ENCODE peak calls at places on chromosomes 3 and 15, in seven cellular contexts. One of them, this sample, is unnamed.
A peak's percentile ranks its signal among the peaks of the same experiment; 100 is the strongest.

GRCh38 chr3:71690222-71690821 is 34.9 kb downstream of the EIF4E3 start:
- DNase-seq in stimulated activated CD4-positive, alpha-beta T cell treated with anti-CD3 and anti-CD28 coated beads, TNF-alpha, amount 100 ng/mL, for 4 hours: no peak
- DNase-seq in iris pigment epithelial cell: peak; percentile 88
- DNase-seq in activated naive CD4-positive, alpha-beta T cell treated with Interleukin-2 at 50 U/mL for 16 hours: no peak
- DNase-seq in CD8-positive, alpha-beta memory T cell: no peak
- DNase-seq in AG09319: no peak
- DNase-seq in mammary epithelial cell: peak; percentile 82
- DNase-seq in this sample: no peak

GRCh38 chr15:101140697-101141065 is 111.2 kb downstream of the CHSY1 start:
- DNase-seq in stimulated activated CD4-positive, alpha-beta T cell treated with anti-CD3 and anti-CD28 coated beads, TNF-alpha, amount 100 ng/mL, for 4 hours: no peak
- DNase-seq in iris pigment epithelial cell: no peak
- DNase-seq in activated naive CD4-positive, alpha-beta T cell treated with Interleukin-2 at 50 U/mL for 16 hours: no peak
- DNase-seq in CD8-positive, alpha-beta memory T cell: no peak
- DNase-seq in AG09319: no peak
- DNase-seq in mammary epithelial cell: no peak
- DNase-seq in this sample: no peak

GRCh38 chr3:131526801-131527347 is 24.1 kb upstream of the MRPL3 start:
- DNase-seq in stimulated activated CD4-positive, alpha-beta T cell treated with anti-CD3 and anti-CD28 coated beads, TNF-alpha, amount 100 ng/mL, for 4 hours: no peak
- DNase-seq in iris pigment epithelial cell: peak; percentile 46
- DNase-seq in activated naive CD4-positive, alpha-beta T cell treated with Interleukin-2 at 50 U/mL for 16 hours: no peak
- DNase-seq in CD8-positive, alpha-beta memory T cell: no peak
- DNase-seq in AG09319: peak; percentile 4
- DNase-seq in mammary epithelial cell: peak; percentile 4
- DNase-seq in this sample: peak; percentile 11

GRCh38 chr15:44956388-44956787 is at the start of gene TERB2:
- DNase-seq in stimulated activated CD4-positive, alpha-beta T cell treated with anti-CD3 and anti-CD28 coated beads, TNF-alpha, amount 100 ng/mL, for 4 hours: no peak
- DNase-seq in iris pigment epithelial cell: no peak
- DNase-seq in activated naive CD4-positive, alpha-beta T cell treated with Interleukin-2 at 50 U/mL for 16 hours: no peak
- DNase-seq in CD8-positive, alpha-beta memory T cell: no peak
- DNase-seq in AG09319: no peak
- DNase-seq in mammary epithelial cell: no peak
- DNase-seq in this sample: no peak

GRCh38 chr3:90091557-90091956 is 984.1 kb downstream of the EPHA3 start:
- DNase-seq in stimulated activated CD4-positive, alpha-beta T cell treated with anti-CD3 and anti-CD28 coated beads, TNF-alpha, amount 100 ng/mL, for 4 hours: no peak
- DNase-seq in iris pigment epithelial cell: peak; percentile 22
- DNase-seq in activated naive CD4-positive, alpha-beta T cell treated with Interleukin-2 at 50 U/mL for 16 hours: no peak
- DNase-seq in CD8-positive, alpha-beta memory T cell: no peak
- DNase-seq in AG09319: no peak
- DNase-seq in mammary epithelial cell: peak; percentile 14
- DNase-seq in this sample: peak; percentile 36

GRCh38 chr3:11465744-11466611 is 177.7 kb downstream of the VGLL4 start:
- DNase-seq in stimulated activated CD4-positive, alpha-beta T cell treated with anti-CD3 and anti-CD28 coated beads, TNF-alpha, amount 100 ng/mL, for 4 hours: no peak
- DNase-seq in iris pigment epithelial cell: peak; percentile 54
- DNase-seq in activated naive CD4-positive, alpha-beta T cell treated with Interleukin-2 at 50 U/mL for 16 hours: no peak
- DNase-seq in CD8-positive, alpha-beta memory T cell: no peak
- DNase-seq in AG09319: peak; percentile 35
- DNase-seq in mammary epithelial cell: no peak
- DNase-seq in this sample: no peak

GRCh38 chr3:29313074-29313473 is 32.2 kb downstream of the RBMS3 start:
- DNase-seq in stimulated activated CD4-positive, alpha-beta T cell treated with anti-CD3 and anti-CD28 coated beads, TNF-alpha, amount 100 ng/mL, for 4 hours: no peak
- DNase-seq in iris pigment epithelial cell: no peak
- DNase-seq in activated naive CD4-positive, alpha-beta T cell treated with Interleukin-2 at 50 U/mL for 16 hours: no peak
- DNase-seq in CD8-positive, alpha-beta memory T cell: no peak
- DNase-seq in AG09319: peak; percentile 68
- DNase-seq in mammary epithelial cell: no peak
- DNase-seq in this sample: no peak

GRCh38 chr3:19775744-19776143 is 158.3 kb downstream of the EFHB start:
- DNase-seq in stimulated activated CD4-positive, alpha-beta T cell treated with anti-CD3 and anti-CD28 coated beads, TNF-alpha, amount 100 ng/mL, for 4 hours: no peak
- DNase-seq in iris pigment epithelial cell: no peak
- DNase-seq in activated naive CD4-positive, alpha-beta T cell treated with Interleukin-2 at 50 U/mL for 16 hours: no peak
- DNase-seq in CD8-positive, alpha-beta memory T cell: no peak
- DNase-seq in AG09319: no peak
- DNase-seq in mammary epithelial cell: no peak
- DNase-seq in this sample: no peak

GRCh38 chr15:45118131-45118588 is 4.0 kb downstream of the DUOXA2 start:
- DNase-seq in stimulated activated CD4-positive, alpha-beta T cell treated with anti-CD3 and anti-CD28 coated beads, TNF-alpha, amount 100 ng/mL, for 4 hours: peak; percentile 65
- DNase-seq in iris pigment epithelial cell: peak; percentile 90
- DNase-seq in activated naive CD4-positive, alpha-beta T cell treated with Interleukin-2 at 50 U/mL for 16 hours: peak; percentile 86
- DNase-seq in CD8-positive, alpha-beta memory T cell: peak; percentile 69
- DNase-seq in AG09319: peak; percentile 63
- DNase-seq in mammary epithelial cell: peak; percentile 74
- DNase-seq in this sample: peak; percentile 80

GRCh38 chr3:58104712-58105111 is 96.5 kb downstream of the FLNB start:
- DNase-seq in stimulated activated CD4-positive, alpha-beta T cell treated with anti-CD3 and anti-CD28 coated beads, TNF-alpha, amount 100 ng/mL, for 4 hours: no peak
- DNase-seq in iris pigment epithelial cell: no peak
- DNase-seq in activated naive CD4-positive, alpha-beta T cell treated with Interleukin-2 at 50 U/mL for 16 hours: no peak
- DNase-seq in CD8-positive, alpha-beta memory T cell: no peak
- DNase-seq in AG09319: no peak
- DNase-seq in mammary epithelial cell: no peak
- DNase-seq in this sample: no peak

GRCh38 chr15:38545179-38545578 is 19.4 kb downstream of the RASGRP1 start:
- DNase-seq in stimulated activated CD4-positive, alpha-beta T cell treated with anti-CD3 and anti-CD28 coated beads, TNF-alpha, amount 100 ng/mL, for 4 hours: no peak
- DNase-seq in iris pigment epithelial cell: no peak
- DNase-seq in activated naive CD4-positive, alpha-beta T cell treated with Interleukin-2 at 50 U/mL for 16 hours: no peak
- DNase-seq in CD8-positive, alpha-beta memory T cell: no peak
- DNase-seq in AG09319: no peak
- DNase-seq in mammary epithelial cell: no peak
- DNase-seq in this sample: no peak

GRCh38 chr15:72203507-72203837 is 5.9 kb upstream of the GRAMD2A start:
- DNase-seq in stimulated activated CD4-positive, alpha-beta T cell treated with anti-CD3 and anti-CD28 coated beads, TNF-alpha, amount 100 ng/mL, for 4 hours: no peak
- DNase-seq in iris pigment epithelial cell: peak; percentile 77
- DNase-seq in activated naive CD4-positive, alpha-beta T cell treated with Interleukin-2 at 50 U/mL for 16 hours: no peak
- DNase-seq in CD8-positive, alpha-beta memory T cell: no peak
- DNase-seq in AG09319: peak; percentile 92
- DNase-seq in mammary epithelial cell: peak; percentile 98
- DNase-seq in this sample: no peak

GRCh38 chr3:168545591-168545990 is 449.9 kb upstream of the GOLIM4 start:
- DNase-seq in stimulated activated CD4-positive, alpha-beta T cell treated with anti-CD3 and anti-CD28 coated beads, TNF-alpha, amount 100 ng/mL, for 4 hours: no peak
- DNase-seq in iris pigment epithelial cell: peak; percentile 9
- DNase-seq in activated naive CD4-positive, alpha-beta T cell treated with Interleukin-2 at 50 U/mL for 16 hours: no peak
- DNase-seq in CD8-positive, alpha-beta memory T cell: no peak
- DNase-seq in AG09319: no peak
- DNase-seq in mammary epithelial cell: no peak
- DNase-seq in this sample: no peak

GRCh38 chr3:22748453-22748852 is 454.7 kb upstream of the UBE2E2 start:
- DNase-seq in stimulated activated CD4-positive, alpha-beta T cell treated with anti-CD3 and anti-CD28 coated beads, TNF-alpha, amount 100 ng/mL, for 4 hours: no peak
- DNase-seq in iris pigment epithelial cell: no peak
- DNase-seq in activated naive CD4-positive, alpha-beta T cell treated with Interleukin-2 at 50 U/mL for 16 hours: no peak
- DNase-seq in CD8-positive, alpha-beta memory T cell: no peak
- DNase-seq in AG09319: no peak
- DNase-seq in mammary epithelial cell: no peak
- DNase-seq in this sample: no peak

GRCh38 chr3:177141899-177142651 is 55.2 kb downstream of the TBL1XR1 start:
- DNase-seq in stimulated activated CD4-positive, alpha-beta T cell treated with anti-CD3 and anti-CD28 coated beads, TNF-alpha, amount 100 ng/mL, for 4 hours: no peak
- DNase-seq in iris pigment epithelial cell: no peak
- DNase-seq in activated naive CD4-positive, alpha-beta T cell treated with Interleukin-2 at 50 U/mL for 16 hours: no peak
- DNase-seq in CD8-positive, alpha-beta memory T cell: no peak
- DNase-seq in AG09319: no peak
- DNase-seq in mammary epithelial cell: no peak
- DNase-seq in this sample: no peak

GRCh38 chr15:29123171-29123570 is 146.5 kb downstream of the NSMCE3 start:
- DNase-seq in stimulated activated CD4-positive, alpha-beta T cell treated with anti-CD3 and anti-CD28 coated beads, TNF-alpha, amount 100 ng/mL, for 4 hours: no peak
- DNase-seq in iris pigment epithelial cell: no peak
- DNase-seq in activated naive CD4-positive, alpha-beta T cell treated with Interleukin-2 at 50 U/mL for 16 hours: no peak
- DNase-seq in CD8-positive, alpha-beta memory T cell: no peak
- DNase-seq in AG09319: no peak
- DNase-seq in mammary epithelial cell: no peak
- DNase-seq in this sample: no peak

GRCh38 chr15:52349062-52349700 is 53.6 kb upstream of the MYO5C start:
- DNase-seq in stimulated activated CD4-positive, alpha-beta T cell treated with anti-CD3 and anti-CD28 coated beads, TNF-alpha, amount 100 ng/mL, for 4 hours: no peak
- DNase-seq in iris pigment epithelial cell: peak; percentile 66
- DNase-seq in activated naive CD4-positive, alpha-beta T cell treated with Interleukin-2 at 50 U/mL for 16 hours: no peak
- DNase-seq in CD8-positive, alpha-beta memory T cell: no peak
- DNase-seq in AG09319: no peak
- DNase-seq in mammary epithelial cell: peak; percentile 45
- DNase-seq in this sample: no peak

GRCh38 chr15:42608767-42609488 is 33.5 kb downstream of the STARD9 start:
- DNase-seq in stimulated activated CD4-positive, alpha-beta T cell treated with anti-CD3 and anti-CD28 coated beads, TNF-alpha, amount 100 ng/mL, for 4 hours: no peak
- DNase-seq in iris pigment epithelial cell: no peak
- DNase-seq in activated naive CD4-positive, alpha-beta T cell treated with Interleukin-2 at 50 U/mL for 16 hours: no peak
- DNase-seq in CD8-positive, alpha-beta memory T cell: no peak
- DNase-seq in AG09319: no peak
- DNase-seq in mammary epithelial cell: no peak
- DNase-seq in this sample: no peak

GRCh38 chr15:38463893-38464292 is 10.0 kb downstream of the FAM98B start:
- DNase-seq in stimulated activated CD4-positive, alpha-beta T cell treated with anti-CD3 and anti-CD28 coated beads, TNF-alpha, amount 100 ng/mL, for 4 hours: no peak
- DNase-seq in iris pigment epithelial cell: no peak
- DNase-seq in activated naive CD4-positive, alpha-beta T cell treated with Interleukin-2 at 50 U/mL for 16 hours: no peak
- DNase-seq in CD8-positive, alpha-beta memory T cell: no peak
- DNase-seq in AG09319: no peak
- DNase-seq in mammary epithelial cell: no peak
- DNase-seq in this sample: no peak

GRCh38 chr3:108724101-108724500 is 33.1 kb downstream of the RETNLB start:
- DNase-seq in stimulated activated CD4-positive, alpha-beta T cell treated with anti-CD3 and anti-CD28 coated beads, TNF-alpha, amount 100 ng/mL, for 4 hours: no peak
- DNase-seq in iris pigment epithelial cell: no peak
- DNase-seq in activated naive CD4-positive, alpha-beta T cell treated with Interleukin-2 at 50 U/mL for 16 hours: no peak
- DNase-seq in CD8-positive, alpha-beta memory T cell: no peak
- DNase-seq in AG09319: no peak
- DNase-seq in mammary epithelial cell: no peak
- DNase-seq in this sample: no peak

GRCh38 chr3:120681506-120682038 is 467 bp downstream of the HGD start:
- DNase-seq in stimulated activated CD4-positive, alpha-beta T cell treated with anti-CD3 and anti-CD28 coated beads, TNF-alpha, amount 100 ng/mL, for 4 hours: no peak
- DNase-seq in iris pigment epithelial cell: no peak
- DNase-seq in activated naive CD4-positive, alpha-beta T cell treated with Interleukin-2 at 50 U/mL for 16 hours: no peak
- DNase-seq in CD8-positive, alpha-beta memory T cell: no peak
- DNase-seq in AG09319: no peak
- DNase-seq in mammary epithelial cell: no peak
- DNase-seq in this sample: no peak

GRCh38 chr3:159593927-159594605 is 394.6 kb upstream of the IL12A start:
- DNase-seq in stimulated activated CD4-positive, alpha-beta T cell treated with anti-CD3 and anti-CD28 coated beads, TNF-alpha, amount 100 ng/mL, for 4 hours: no peak
- DNase-seq in iris pigment epithelial cell: no peak
- DNase-seq in activated naive CD4-positive, alpha-beta T cell treated with Interleukin-2 at 50 U/mL for 16 hours: no peak
- DNase-seq in CD8-positive, alpha-beta memory T cell: no peak
- DNase-seq in AG09319: no peak
- DNase-seq in mammary epithelial cell: no peak
- DNase-seq in this sample: no peak

GRCh38 chr3:67526246-67526645 is 128.2 kb downstream of the SUCLG2 start:
- DNase-seq in stimulated activated CD4-positive, alpha-beta T cell treated with anti-CD3 and anti-CD28 coated beads, TNF-alpha, amount 100 ng/mL, for 4 hours: no peak
- DNase-seq in iris pigment epithelial cell: peak; percentile 94
- DNase-seq in activated naive CD4-positive, alpha-beta T cell treated with Interleukin-2 at 50 U/mL for 16 hours: no peak
- DNase-seq in CD8-positive, alpha-beta memory T cell: no peak
- DNase-seq in AG09319: peak; percentile 87
- DNase-seq in mammary epithelial cell: peak; percentile 89
- DNase-seq in this sample: no peak

GRCh38 chr15:90232196-90232595 is 1.5 kb downstream of the CIB1 start:
- DNase-seq in stimulated activated CD4-positive, alpha-beta T cell treated with anti-CD3 and anti-CD28 coated beads, TNF-alpha, amount 100 ng/mL, for 4 hours: no peak
- DNase-seq in iris pigment epithelial cell: no peak
- DNase-seq in activated naive CD4-positive, alpha-beta T cell treated with Interleukin-2 at 50 U/mL for 16 hours: no peak
- DNase-seq in CD8-positive, alpha-beta memory T cell: no peak
- DNase-seq in AG09319: no peak
- DNase-seq in mammary epithelial cell: peak; percentile 40
- DNase-seq in this sample: no peak

GRCh38 chr3:157290761-157291160 is 130.8 kb upstream of the CCNL1 start:
- DNase-seq in stimulated activated CD4-positive, alpha-beta T cell treated with anti-CD3 and anti-CD28 coated beads, TNF-alpha, amount 100 ng/mL, for 4 hours: no peak
- DNase-seq in iris pigment epithelial cell: peak; percentile 81
- DNase-seq in activated naive CD4-positive, alpha-beta T cell treated with Interleukin-2 at 50 U/mL for 16 hours: no peak
- DNase-seq in CD8-positive, alpha-beta memory T cell: no peak
- DNase-seq in AG09319: peak; percentile 73
- DNase-seq in mammary epithelial cell: no peak
- DNase-seq in this sample: no peak

GRCh38 chr3:110015231-110015963 is 678.1 kb upstream of the DPPA4 start:
- DNase-seq in stimulated activated CD4-positive, alpha-beta T cell treated with anti-CD3 and anti-CD28 coated beads, TNF-alpha, amount 100 ng/mL, for 4 hours: no peak
- DNase-seq in iris pigment epithelial cell: no peak
- DNase-seq in activated naive CD4-positive, alpha-beta T cell treated with Interleukin-2 at 50 U/mL for 16 hours: no peak
- DNase-seq in CD8-positive, alpha-beta memory T cell: no peak
- DNase-seq in AG09319: no peak
- DNase-seq in mammary epithelial cell: no peak
- DNase-seq in this sample: no peak

GRCh38 chr3:133047980-133048379 is 9.8 kb downstream of the TMEM108 start:
- DNase-seq in stimulated activated CD4-positive, alpha-beta T cell treated with anti-CD3 and anti-CD28 coated beads, TNF-alpha, amount 100 ng/mL, for 4 hours: no peak
- DNase-seq in iris pigment epithelial cell: no peak
- DNase-seq in activated naive CD4-positive, alpha-beta T cell treated with Interleukin-2 at 50 U/mL for 16 hours: no peak
- DNase-seq in CD8-positive, alpha-beta memory T cell: no peak
- DNase-seq in AG09319: no peak
- DNase-seq in mammary epithelial cell: no peak
- DNase-seq in this sample: no peak

This sample was measured in RPMI8226.